ENCODE peak calls at places on chromosomes 6 and 20, in eight cellular contexts. D, K, U, L, R, M, P and B are unnamed samples.
A peak's percentile ranks its signal among the peaks of the same experiment; 100 is the strongest.

GRCh38 chr6:122746708-122747107 is 32.8 kb upstream of the FABP7 start:
- DNase-seq in R (no peak), D (no peak), P (no peak), L (no peak), U (no peak), M (no peak), K (no peak), B (no peak)

GRCh38 chr6:96948631-96949030 is 24.1 kb downstream of the KLHL32 start:
- DNase-seq in D (no peak), M (no peak), P (no peak), L (no peak), U (no peak), R (no peak), K (no peak), B (no peak)

GRCh38 chr6:169950558-169950957 is 199.1 kb downstream of the ERMARD start:
- DNase-seq in D (no peak), M (peak; percentile 43), K (no peak), R (peak; percentile 86), L (no peak), U (no peak), P (no peak), B (no peak)

GRCh38 chr6:159968295-159969203 is at the start of gene IGF2R:
- DNase-seq in U (peak; percentile 98), K (peak; percentile 95), P (peak; percentile 99), R (peak; percentile 98), L (peak; percentile 99), M (peak; percentile 94), D (peak; percentile 80), B (peak; percentile 96)

GRCh38 chr6:152099816-152100618 is 292.5 kb downstream of the ESR1 start:
- DNase-seq in D (peak; percentile 28), R (peak; percentile 80), M (no peak), K (peak; percentile 39), P (no peak), L (no peak), U (no peak), B (peak; percentile 10)

GRCh38 chr6:11317885-11318771 is 85.7 kb upstream of the NEDD9 start:
- DNase-seq in L (no peak), D (peak; percentile 98), M (no peak), U (peak; percentile 85), K (peak; percentile 44), R (peak; percentile 89), P (no peak), B (peak; percentile 78)

GRCh38 chr6:39048481-39049399 is at the start of gene GLP1R:
- DNase-seq in K (no peak), D (no peak), P (peak; percentile 44), L (peak; percentile 69), U (no peak), R (no peak), M (peak; percentile 55), B (no peak)

GRCh38 chr6:96814581-96814980 is 22.7 kb downstream of the GPR63 start:
- DNase-seq in P (no peak), D (peak; percentile 1), R (no peak), L (no peak), K (no peak), U (no peak), M (no peak), B (no peak)

GRCh38 chr20:38427655-38428023 is 7.5 kb downstream of the SNHG17 start:
- DNase-seq in U (no peak), L (no peak), K (no peak), R (no peak), P (no peak), D (no peak), M (no peak), B (no peak)

GRCh38 chr20:826695-827323 is 6.7 kb upstream of the FAM110A start:
- DNase-seq in U (peak; percentile 11), D (no peak), K (no peak), L (peak; percentile 17), R (peak; percentile 55), P (no peak), M (no peak), B (peak; percentile 2)

GRCh38 chr20:1860446-1860845 is 34.8 kb upstream of the SIRPA start:
- DNase-seq in P (no peak), K (no peak), R (no peak), L (no peak), M (no peak), D (peak; percentile 74), U (no peak), B (no peak)

GRCh38 chr6:2790588-2790987 is 25.4 kb downstream of the WRNIP1 start:
- DNase-seq in M (no peak), U (no peak), L (no peak), D (peak; percentile 85), P (no peak), R (no peak), K (no peak), B (no peak)

GRCh38 chr6:110548124-110548847 is 71.9 kb upstream of the SLC22A16 start:
- DNase-seq in L (no peak), R (no peak), D (no peak), K (no peak), P (no peak), U (no peak), M (no peak), B (no peak)
- H3K27ac ChIP-seq in L (no peak overlapping the region), R (no peak overlapping the region), D (no peak overlapping the region), K (peak overlapping the region; percentile 29), P (no peak overlapping the region), U (no peak overlapping the region), M (no peak overlapping the region), B (no peak overlapping the region)

GRCh38 chr6:73209117-73209516 is 16.2 kb downstream of the KHDC1L start:
- DNase-seq in U (no peak), L (no peak), R (no peak), D (no peak), P (no peak), M (no peak), K (no peak), B (no peak)
- TF ChIP-seq POLR2A in U (no peak), L (no peak), R (no peak), D (no peak), P (no peak), M (no peak), K (no peak), B (no peak)

GRCh38 chr20:35663516-35663812 is 1.2 kb downstream of the CPNE1 start:
- DNase-seq in M (no peak), U (no peak), P (no peak), D (peak; percentile 19), K (no peak), L (no peak), R (no peak), B (no peak)
- H3K27ac ChIP-seq in M (peak overlapping the region; percentile 93), U (peak overlapping the region; percentile 99), P (peak overlapping the region; percentile 98), D (peak overlapping the region; percentile 94), K (peak overlapping the region; percentile 99), L (peak overlapping the region; percentile 99), R (peak overlapping the region; percentile 99), B (peak overlapping the region; percentile 98)

GRCh38 chr20:31738729-31739549 is at the start of gene TPX2:
- DNase-seq in K (peak; percentile 95), P (peak; percentile 100), M (peak; percentile 94), L (peak; percentile 95), U (peak; percentile 97), R (peak; percentile 98), D (peak; percentile 96), B (peak; percentile 95)
- TF ChIP-seq POLR2A in K (peak; percentile 79), P (peak; percentile 92), M (no peak), L (no peak), U (peak; percentile 49), R (no peak), D (peak; percentile 73), B (peak; percentile 51)

GRCh38 chr6:116210316-116210715 is 43.6 kb downstream of the TSPYL4 start:
- DNase-seq in P (no peak), L (no peak), M (no peak), R (no peak), K (no peak), D (no peak), U (no peak), B (no peak)
- H3K27ac ChIP-seq in P (no peak overlapping the region), L (no peak overlapping the region), M (no peak overlapping the region), R (no peak overlapping the region), K (no peak overlapping the region), D (no peak overlapping the region), U (no peak overlapping the region), B (no peak overlapping the region)